ENCODE peak calls at places on chromosome 13, in six cellular contexts. One of them, this sample, is unnamed.
A peak's percentile ranks its signal among the peaks of the same experiment; 100 is the strongest.

GRCh38 chr13:48979892-48980291 is 4.2 kb downstream of the FNDC3A start:
- DNase-seq in T1000: no peak
- DNase-seq in colonic mucosa: no peak
- DNase-seq in immature natural killer cell: no peak
- DNase-seq in NCI-H2081: no peak
- DNase-seq in AG04450: no peak
- DNase-seq in this sample: no peak

GRCh38 chr13:30143671-30144400 is 163.5 kb downstream of the KATNAL1 start:
- DNase-seq in T1000: no peak
- DNase-seq in colonic mucosa: no peak
- DNase-seq in immature natural killer cell: no peak
- DNase-seq in NCI-H2081: no peak
- DNase-seq in AG04450: no peak
- DNase-seq in this sample: no peak

GRCh38 chr13:43805681-43806128 is 18.9 kb upstream of the ENOX1 start:
- DNase-seq in T1000: no peak
- DNase-seq in colonic mucosa: no peak
- DNase-seq in immature natural killer cell: no peak
- DNase-seq in NCI-H2081: no peak
- DNase-seq in AG04450: no peak
- DNase-seq in this sample: no peak

GRCh38 chr13:39862891-39863290 is 207.4 kb downstream of the COG6 start:
- DNase-seq in T1000: no peak
- DNase-seq in colonic mucosa: no peak
- DNase-seq in immature natural killer cell: no peak
- DNase-seq in NCI-H2081: no peak
- DNase-seq in AG04450: no peak
- DNase-seq in this sample: no peak

GRCh38 chr13:106287351-106287750 is 248.1 kb downstream of the EFNB2 start:
- DNase-seq in T1000: no peak
- DNase-seq in colonic mucosa: no peak
- DNase-seq in immature natural killer cell: no peak
- DNase-seq in NCI-H2081: no peak
- DNase-seq in AG04450: no peak
- DNase-seq in this sample: no peak

GRCh38 chr13:111614009-111614408 is 293.6 kb downstream of the TEX29 start:
- DNase-seq in T1000: no peak
- DNase-seq in colonic mucosa: no peak
- DNase-seq in immature natural killer cell: no peak
- DNase-seq in NCI-H2081: no peak
- DNase-seq in AG04450: no peak
- DNase-seq in this sample: no peak

GRCh38 chr13:25708268-25708667 is 336.5 kb downstream of the ATP8A2 start:
- DNase-seq in T1000: no peak
- DNase-seq in colonic mucosa: no peak
- DNase-seq in immature natural killer cell: no peak
- DNase-seq in NCI-H2081: no peak
- DNase-seq in AG04450: no peak
- DNase-seq in this sample: no peak

GRCh38 chr13:20924758-20925394 is 22.3 kb upstream of the XPO4 start:
- DNase-seq in T1000: peak; percentile 33
- DNase-seq in colonic mucosa: peak; percentile 84
- DNase-seq in immature natural killer cell: peak; percentile 58
- DNase-seq in NCI-H2081: peak; percentile 57
- DNase-seq in AG04450: peak; percentile 70
- DNase-seq in this sample: peak; percentile 21

GRCh38 chr13:72141845-72142470 is 275.0 kb upstream of the DACH1 start:
- DNase-seq in T1000: no peak
- DNase-seq in colonic mucosa: no peak
- DNase-seq in immature natural killer cell: no peak
- DNase-seq in NCI-H2081: no peak
- DNase-seq in AG04450: no peak
- DNase-seq in this sample: no peak

GRCh38 chr13:88196106-88196505 is 524.9 kb downstream of the SLITRK5 start:
- DNase-seq in T1000: no peak
- DNase-seq in colonic mucosa: no peak
- DNase-seq in immature natural killer cell: no peak
- DNase-seq in NCI-H2081: no peak
- DNase-seq in AG04450: no peak
- DNase-seq in this sample: no peak

GRCh38 chr13:44306401-44307192 is 67.0 kb upstream of the SERP2 start:
- DNase-seq in T1000: peak; percentile 50
- DNase-seq in colonic mucosa: peak; percentile 58
- DNase-seq in immature natural killer cell: no peak
- DNase-seq in NCI-H2081: peak; percentile 51
- DNase-seq in AG04450: peak; percentile 81
- DNase-seq in this sample: peak; percentile 8

GRCh38 chr13:50914848-50915247 is 5.3 kb downstream of the RNASEH2B start:
- DNase-seq in T1000: no peak
- DNase-seq in colonic mucosa: no peak
- DNase-seq in immature natural killer cell: no peak
- DNase-seq in NCI-H2081: no peak
- DNase-seq in AG04450: no peak
- DNase-seq in this sample: no peak

GRCh38 chr13:77545626-77546412 is 10.3 kb downstream of the SCEL start:
- DNase-seq in T1000: no peak
- DNase-seq in colonic mucosa: no peak
- DNase-seq in immature natural killer cell: no peak
- DNase-seq in NCI-H2081: no peak
- DNase-seq in AG04450: no peak
- DNase-seq in this sample: no peak

GRCh38 chr13:48412100-48412556 is 785 bp downstream of the LPAR6 start:
- DNase-seq in T1000: no peak
- DNase-seq in colonic mucosa: no peak
- DNase-seq in immature natural killer cell: no peak
- DNase-seq in NCI-H2081: no peak
- DNase-seq in AG04450: no peak
- DNase-seq in this sample: no peak

GRCh38 chr13:64688893-64689677 is 2541.1 kb downstream of the PCDH9 start:
- DNase-seq in T1000: no peak
- DNase-seq in colonic mucosa: no peak
- DNase-seq in immature natural killer cell: no peak
- DNase-seq in NCI-H2081: no peak
- DNase-seq in AG04450: peak; percentile 36
- DNase-seq in this sample: no peak

GRCh38 chr13:67273001-67273400 is 42.9 kb upstream of the PCDH9 start:
- DNase-seq in T1000: no peak
- DNase-seq in colonic mucosa: no peak
- DNase-seq in immature natural killer cell: no peak
- DNase-seq in NCI-H2081: no peak
- DNase-seq in AG04450: no peak
- DNase-seq in this sample: no peak

GRCh38 chr13:99123101-99124045 is 77.3 kb upstream of the UBAC2 start:
- DNase-seq in T1000: no peak
- DNase-seq in colonic mucosa: no peak
- DNase-seq in immature natural killer cell: no peak
- DNase-seq in NCI-H2081: no peak
- DNase-seq in AG04450: no peak
- DNase-seq in this sample: no peak

GRCh38 chr13:73810647-73811046 is 323.6 kb downstream of the KLF12 start:
- DNase-seq in T1000: no peak
- DNase-seq in colonic mucosa: no peak
- DNase-seq in immature natural killer cell: no peak
- DNase-seq in NCI-H2081: no peak
- DNase-seq in AG04450: no peak
- DNase-seq in this sample: no peak

GRCh38 chr13:110712081-110712848 is 1.2 kb upstream of the ING1 start:
- DNase-seq in T1000: peak; percentile 77
- DNase-seq in colonic mucosa: peak; percentile 86
- DNase-seq in immature natural killer cell: peak; percentile 89
- DNase-seq in NCI-H2081: peak; percentile 90
- DNase-seq in AG04450: peak; percentile 53
- DNase-seq in this sample: peak; percentile 87

GRCh38 chr13:97308735-97309429 is 86.7 kb downstream of the MBNL2 start:
- DNase-seq in T1000: no peak
- DNase-seq in colonic mucosa: no peak
- DNase-seq in immature natural killer cell: no peak
- DNase-seq in NCI-H2081: no peak
- DNase-seq in AG04450: no peak
- DNase-seq in this sample: no peak

GRCh38 chr13:39876258-39876657 is 220.8 kb downstream of the COG6 start:
- DNase-seq in T1000: peak; percentile 47
- DNase-seq in colonic mucosa: no peak
- DNase-seq in immature natural killer cell: no peak
- DNase-seq in NCI-H2081: no peak
- DNase-seq in AG04450: peak; percentile 70
- DNase-seq in this sample: no peak

This sample was measured in NCI-H2227 treated with DMSO at 0.1 percent for 48 hours.